ENCODE peak calls at places on chromosomes 6 and 20, in eight cellular contexts. One of them, this sample, is unnamed.

GRCh38 chr6:6696867-6697531 is 108.5 kb downstream of the LY86 start:
- DNase-seq in psoas muscle: peak; percentile 46
- DNase-seq in Caco-2: peak; percentile 53
- DNase-seq in Panc1: no peak
- DNase-seq in fibroblast of the aortic adventitia: peak; percentile 75
- DNase-seq in CD8-positive, alpha-beta T cell: no peak
- DNase-seq in IMR-90: peak; percentile 65
- DNase-seq in coronary artery: no peak
- DNase-seq in this sample: peak; percentile 72

GRCh38 chr6:91786474-91787184 is 1199.8 kb upstream of the MAP3K7 start:
- DNase-seq in fibroblast of the aortic adventitia: no peak
- DNase-seq in coronary artery: no peak
- DNase-seq in CD8-positive, alpha-beta T cell: no peak
- DNase-seq in Caco-2: no peak
- DNase-seq in Panc1: no peak
- DNase-seq in IMR-90: no peak
- DNase-seq in psoas muscle: no peak
- DNase-seq in this sample: no peak

GRCh38 chr6:37612475-37612874 is 85.2 kb downstream of the MDGA1 start:
- DNase-seq in Panc1: no peak
- DNase-seq in psoas muscle: no peak
- DNase-seq in coronary artery: no peak
- DNase-seq in Caco-2: no peak
- DNase-seq in IMR-90: peak; percentile 37
- DNase-seq in CD8-positive, alpha-beta T cell: no peak
- DNase-seq in fibroblast of the aortic adventitia: peak; percentile 6
- DNase-seq in this sample: peak; percentile 24

GRCh38 chr6:10478187-10479040 is 42.7 kb upstream of the GCNT2 start:
- DNase-seq in CD8-positive, alpha-beta T cell: no peak
- DNase-seq in psoas muscle: no peak
- DNase-seq in fibroblast of the aortic adventitia: peak; percentile 65
- DNase-seq in Caco-2: peak; percentile 59
- DNase-seq in coronary artery: no peak
- DNase-seq in Panc1: peak; percentile 52
- DNase-seq in IMR-90: peak; percentile 42
- DNase-seq in this sample: peak; percentile 30

GRCh38 chr20:5741089-5741488 is 9.1 kb upstream of the SHLD1 start:
- DNase-seq in coronary artery: no peak
- DNase-seq in psoas muscle: no peak
- DNase-seq in Caco-2: no peak
- DNase-seq in IMR-90: peak; percentile 76
- DNase-seq in Panc1: no peak
- DNase-seq in CD8-positive, alpha-beta T cell: no peak
- DNase-seq in fibroblast of the aortic adventitia: peak; percentile 75
- DNase-seq in this sample: no peak

GRCh38 chr20:34042286-34042685 is 48.6 kb downstream of the RALY start:
- DNase-seq in fibroblast of the aortic adventitia: no peak
- DNase-seq in IMR-90: no peak
- DNase-seq in Panc1: no peak
- DNase-seq in coronary artery: no peak
- DNase-seq in Caco-2: no peak
- DNase-seq in CD8-positive, alpha-beta T cell: peak; percentile 37
- DNase-seq in psoas muscle: no peak
- DNase-seq in this sample: no peak

GRCh38 chr6:159487636-159488035 is 205.4 kb downstream of the SOD2 start:
- DNase-seq in Panc1: no peak
- DNase-seq in IMR-90: peak; percentile 1
- DNase-seq in coronary artery: no peak
- DNase-seq in fibroblast of the aortic adventitia: no peak
- DNase-seq in psoas muscle: no peak
- DNase-seq in CD8-positive, alpha-beta T cell: no peak
- DNase-seq in Caco-2: no peak
- DNase-seq in this sample: peak; percentile 24

GRCh38 chr6:64010010-64010409 is 374.4 kb downstream of the PHF3 start:
- DNase-seq in Caco-2: no peak
- DNase-seq in coronary artery: no peak
- DNase-seq in Panc1: no peak
- DNase-seq in CD8-positive, alpha-beta T cell: no peak
- DNase-seq in psoas muscle: no peak
- DNase-seq in fibroblast of the aortic adventitia: no peak
- DNase-seq in IMR-90: no peak
- DNase-seq in this sample: no peak

GRCh38 chr6:34202329-34203201 is 34.1 kb upstream of the HMGA1 start:
- DNase-seq in IMR-90: no peak
- DNase-seq in psoas muscle: no peak
- DNase-seq in Caco-2: no peak
- DNase-seq in CD8-positive, alpha-beta T cell: no peak
- DNase-seq in coronary artery: no peak
- DNase-seq in Panc1: no peak
- DNase-seq in fibroblast of the aortic adventitia: no peak
- DNase-seq in this sample: no peak

GRCh38 chr6:52423971-52424381 is 3.8 kb downstream of the EFHC1 start:
- DNase-seq in psoas muscle: peak; percentile 29
- DNase-seq in fibroblast of the aortic adventitia: peak; percentile 99
- DNase-seq in Panc1: no peak
- DNase-seq in coronary artery: no peak
- DNase-seq in IMR-90: peak; percentile 90
- DNase-seq in Caco-2: peak; percentile 34
- DNase-seq in CD8-positive, alpha-beta T cell: no peak
- DNase-seq in this sample: peak; percentile 92

GRCh38 chr6:144378437-144378836 is 93.3 kb downstream of the UTRN start:
- DNase-seq in fibroblast of the aortic adventitia: peak; percentile 49
- DNase-seq in CD8-positive, alpha-beta T cell: no peak
- DNase-seq in Caco-2: no peak
- DNase-seq in psoas muscle: no peak
- DNase-seq in IMR-90: peak; percentile 27
- DNase-seq in coronary artery: no peak
- DNase-seq in Panc1: no peak
- DNase-seq in this sample: no peak

GRCh38 chr6:92122746-92123145 is 1296.6 kb downstream of the EPHA7 start:
- DNase-seq in CD8-positive, alpha-beta T cell: no peak
- DNase-seq in IMR-90: peak; percentile 1
- DNase-seq in Panc1: no peak
- DNase-seq in psoas muscle: no peak
- DNase-seq in fibroblast of the aortic adventitia: no peak
- DNase-seq in coronary artery: no peak
- DNase-seq in Caco-2: no peak
- DNase-seq in this sample: peak; percentile 2

GRCh38 chr20:53872081-53872541 is 198.3 kb downstream of the BCAS1 start:
- DNase-seq in psoas muscle: no peak
- DNase-seq in CD8-positive, alpha-beta T cell: no peak
- DNase-seq in Panc1: no peak
- DNase-seq in IMR-90: no peak
- DNase-seq in fibroblast of the aortic adventitia: peak; percentile 23
- DNase-seq in Caco-2: no peak
- DNase-seq in coronary artery: no peak
- DNase-seq in this sample: peak; percentile 36

GRCh38 chr6:5761370-5761769 is 245.4 kb downstream of the NRN1 start:
- DNase-seq in CD8-positive, alpha-beta T cell: no peak
- DNase-seq in coronary artery: no peak
- DNase-seq in IMR-90: no peak
- DNase-seq in Caco-2: no peak
- DNase-seq in fibroblast of the aortic adventitia: peak; percentile 58
- DNase-seq in psoas muscle: no peak
- DNase-seq in Panc1: no peak
- DNase-seq in this sample: peak; percentile 43

GRCh38 chr6:128557086-128557485 is 36.7 kb upstream of the PTPRK start:
- DNase-seq in Caco-2: no peak
- DNase-seq in CD8-positive, alpha-beta T cell: no peak
- DNase-seq in Panc1: no peak
- DNase-seq in coronary artery: no peak
- DNase-seq in IMR-90: peak; percentile 23
- DNase-seq in psoas muscle: no peak
- DNase-seq in fibroblast of the aortic adventitia: peak; percentile 40
- DNase-seq in this sample: no peak

GRCh38 chr6:98833101-98834059 is 994 bp upstream of the POU3F2 start:
- DNase-seq in fibroblast of the aortic adventitia: peak; percentile 32
- DNase-seq in Caco-2: no peak
- DNase-seq in psoas muscle: no peak
- DNase-seq in IMR-90: peak; percentile 16
- DNase-seq in CD8-positive, alpha-beta T cell: no peak
- DNase-seq in Panc1: no peak
- DNase-seq in coronary artery: no peak
- DNase-seq in this sample: peak; percentile 58

GRCh38 chr20:48538058-48538825 is 289.6 kb downstream of the PREX1 start:
- DNase-seq in CD8-positive, alpha-beta T cell: no peak
- DNase-seq in coronary artery: no peak
- DNase-seq in Panc1: no peak
- DNase-seq in IMR-90: peak; percentile 52
- DNase-seq in fibroblast of the aortic adventitia: peak; percentile 91
- DNase-seq in Caco-2: peak; percentile 90
- DNase-seq in psoas muscle: no peak
- DNase-seq in this sample: peak; percentile 59

GRCh38 chr6:41625442-41625841 is 12.8 kb upstream of the MDFI start:
- DNase-seq in coronary artery: no peak
- DNase-seq in psoas muscle: peak; percentile 39
- DNase-seq in CD8-positive, alpha-beta T cell: no peak
- DNase-seq in IMR-90: no peak
- DNase-seq in fibroblast of the aortic adventitia: peak; percentile 27
- DNase-seq in Panc1: no peak
- DNase-seq in Caco-2: no peak
- DNase-seq in this sample: no peak

GRCh38 chr6:75546401-75546800 is 52.8 kb upstream of the FILIP1 start:
- DNase-seq in Panc1: no peak
- DNase-seq in fibroblast of the aortic adventitia: peak; percentile 60
- DNase-seq in CD8-positive, alpha-beta T cell: no peak
- DNase-seq in coronary artery: no peak
- DNase-seq in IMR-90: peak; percentile 35
- DNase-seq in psoas muscle: no peak
- DNase-seq in Caco-2: no peak
- DNase-seq in this sample: peak; percentile 52

GRCh38 chr6:139647001-139647400 is 272.6 kb upstream of the CITED2 start:
- DNase-seq in fibroblast of the aortic adventitia: peak; percentile 28
- DNase-seq in Caco-2: no peak
- DNase-seq in IMR-90: peak; percentile 24
- DNase-seq in psoas muscle: no peak
- DNase-seq in coronary artery: no peak
- DNase-seq in CD8-positive, alpha-beta T cell: no peak
- DNase-seq in Panc1: no peak
- DNase-seq in this sample: no peak

GRCh38 chr6:15087234-15087633 is 158.6 kb upstream of the JARID2 start:
- DNase-seq in CD8-positive, alpha-beta T cell: no peak
- DNase-seq in fibroblast of the aortic adventitia: no peak
- DNase-seq in IMR-90: no peak
- DNase-seq in psoas muscle: no peak
- DNase-seq in Panc1: no peak
- DNase-seq in Caco-2: no peak
- DNase-seq in coronary artery: no peak
- DNase-seq in this sample: no peak

GRCh38 chr6:15089569-15090144 is 156.2 kb upstream of the JARID2 start:
- DNase-seq in CD8-positive, alpha-beta T cell: no peak
- DNase-seq in psoas muscle: no peak
- DNase-seq in fibroblast of the aortic adventitia: no peak
- DNase-seq in Panc1: no peak
- DNase-seq in Caco-2: peak; percentile 32
- DNase-seq in coronary artery: no peak
- DNase-seq in IMR-90: no peak
- DNase-seq in this sample: no peak

GRCh38 chr6:15090145-15090579 is 155.7 kb upstream of the JARID2 start:
- DNase-seq in CD8-positive, alpha-beta T cell: no peak
- DNase-seq in psoas muscle: no peak
- DNase-seq in IMR-90: no peak
- DNase-seq in Panc1: no peak
- DNase-seq in coronary artery: no peak
- DNase-seq in fibroblast of the aortic adventitia: peak; percentile 11
- DNase-seq in Caco-2: no peak
- DNase-seq in this sample: no peak

GRCh38 chr6:15090745-15091384 is 155.0 kb upstream of the JARID2 start:
- DNase-seq in CD8-positive, alpha-beta T cell: no peak
- DNase-seq in Panc1: no peak
- DNase-seq in psoas muscle: no peak
- DNase-seq in fibroblast of the aortic adventitia: no peak
- DNase-seq in coronary artery: no peak
- DNase-seq in IMR-90: no peak
- DNase-seq in Caco-2: no peak
- DNase-seq in this sample: no peak

DNA sequence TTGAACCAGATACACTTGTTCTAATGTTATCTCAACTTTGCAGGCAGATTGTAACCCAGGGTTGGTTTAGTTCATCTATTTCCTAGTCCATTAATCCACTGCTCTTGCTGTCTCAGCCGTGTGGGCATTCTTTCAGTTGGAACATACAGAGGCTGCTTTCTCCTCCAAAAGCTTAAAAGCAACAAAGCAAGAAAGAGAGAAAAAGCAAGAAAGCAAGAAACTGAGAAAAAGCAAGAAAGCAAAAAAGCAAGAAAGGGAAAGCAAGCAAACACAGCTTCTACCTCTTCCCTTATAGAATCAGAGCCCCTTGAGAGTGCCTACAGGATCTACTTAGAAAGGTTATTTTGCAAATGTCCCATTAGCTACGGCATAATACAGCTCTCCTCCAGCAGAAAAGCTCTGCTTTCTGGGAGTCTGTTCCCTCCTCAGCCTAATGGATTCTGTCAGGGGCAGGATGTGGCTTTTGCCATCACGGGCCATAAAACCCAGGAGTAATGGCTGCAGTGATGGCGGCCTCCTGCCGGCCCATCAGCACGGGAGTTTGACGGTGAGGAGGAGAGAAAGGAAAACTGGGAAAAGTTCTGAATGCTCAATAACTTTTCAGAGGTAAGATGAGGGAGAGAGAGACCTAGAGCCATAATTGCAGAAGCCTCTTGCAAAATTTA is 156.8 kb upstream of the JARID2 start:
- DNase-seq in Panc1: no peak
- DNase-seq in coronary artery: no peak
- DNase-seq in CD8-positive, alpha-beta T cell: no peak
- DNase-seq in psoas muscle: no peak
- DNase-seq in IMR-90: no peak
- DNase-seq in fibroblast of the aortic adventitia: no peak
- DNase-seq in Caco-2: no peak
- DNase-seq in this sample: no peak
- H3K4me3 ChIP-seq in Panc1: no peak overlapping the region
- H3K4me3 ChIP-seq in coronary artery: no peak overlapping the region
- H3K4me3 ChIP-seq in CD8-positive, alpha-beta T cell: no peak overlapping the region
- H3K4me3 ChIP-seq in psoas muscle: no peak overlapping the region
- H3K4me3 ChIP-seq in IMR-90: no peak overlapping the region
- H3K4me3 ChIP-seq in fibroblast of the aortic adventitia: no peak overlapping the region
- H3K4me3 ChIP-seq in Caco-2: no peak overlapping the region
- H3K4me3 ChIP-seq in this sample: no peak overlapping the region

GRCh38 chr20:2871555-2872303 is 1.6 kb upstream of the PTPRA start:
- DNase-seq in coronary artery: no peak
- DNase-seq in Caco-2: no peak
- DNase-seq in IMR-90: no peak
- DNase-seq in CD8-positive, alpha-beta T cell: no peak
- DNase-seq in fibroblast of the aortic adventitia: peak; percentile 7
- DNase-seq in psoas muscle: no peak
- DNase-seq in Panc1: no peak
- DNase-seq in this sample: peak; percentile 14
- H3K4me3 ChIP-seq in coronary artery: peak overlapping the region; percentile 91
- H3K4me3 ChIP-seq in Caco-2: no peak overlapping the region
- H3K4me3 ChIP-seq in IMR-90: no peak overlapping the region
- H3K4me3 ChIP-seq in CD8-positive, alpha-beta T cell: peak overlapping the region; percentile 85
- H3K4me3 ChIP-seq in fibroblast of the aortic adventitia: peak overlapping the region; percentile 90
- H3K4me3 ChIP-seq in psoas muscle: peak overlapping the region; percentile 99
- H3K4me3 ChIP-seq in Panc1: peak overlapping the region; percentile 82
- H3K4me3 ChIP-seq in this sample: no peak overlapping the region

GRCh38 chr20:37521091-37521771 is at the start of gene NNAT:
- DNase-seq in coronary artery: peak; percentile 54
- DNase-seq in psoas muscle: no peak
- DNase-seq in CD8-positive, alpha-beta T cell: no peak
- DNase-seq in IMR-90: no peak
- DNase-seq in Caco-2: no peak
- DNase-seq in Panc1: no peak
- DNase-seq in fibroblast of the aortic adventitia: no peak
- DNase-seq in this sample: no peak
- H3K4me3 ChIP-seq in coronary artery: peak within 1 kb of the TSS; percentile 12
- H3K4me3 ChIP-seq in psoas muscle: peak within 1 kb of the TSS; percentile 100
- H3K4me3 ChIP-seq in CD8-positive, alpha-beta T cell: no peak within 1 kb of the TSS
- H3K4me3 ChIP-seq in IMR-90: peak within 1 kb of the TSS; percentile 37
- H3K4me3 ChIP-seq in Caco-2: no peak within 1 kb of the TSS
- H3K4me3 ChIP-seq in Panc1: no peak within 1 kb of the TSS
- H3K4me3 ChIP-seq in fibroblast of the aortic adventitia: peak within 1 kb of the TSS; percentile 46
- H3K4me3 ChIP-seq in this sample: peak within 1 kb of the TSS; percentile 49

GRCh38 chr20:62886709-62887058 is 25.1 kb upstream of the TCFL5 start:
- DNase-seq in CD8-positive, alpha-beta T cell: no peak
- DNase-seq in fibroblast of the aortic adventitia: no peak
- DNase-seq in Panc1: no peak
- DNase-seq in psoas muscle: no peak
- DNase-seq in IMR-90: no peak
- DNase-seq in Caco-2: no peak
- DNase-seq in coronary artery: no peak
- DNase-seq in this sample: no peak
- H3K4me3 ChIP-seq in CD8-positive, alpha-beta T cell: no peak overlapping the region
- H3K4me3 ChIP-seq in fibroblast of the aortic adventitia: no peak overlapping the region
- H3K4me3 ChIP-seq in Panc1: no peak overlapping the region
- H3K4me3 ChIP-seq in psoas muscle: no peak overlapping the region
- H3K4me3 ChIP-seq in IMR-90: no peak overlapping the region
- H3K4me3 ChIP-seq in Caco-2: no peak overlapping the region
- H3K4me3 ChIP-seq in coronary artery: no peak overlapping the region
- H3K4me3 ChIP-seq in this sample: no peak overlapping the region

This sample was measured in astrocyte of the spinal cord.